ENCODE peak calls at places on chromosomes 3 and 15, in seven cellular contexts. K, J, H, V, Q, T and C are unnamed samples. For H3K27me3 and H3K36me3, the result is how much of the 10 kb centered on the place peaks cover.

GRCh38 chr3:39208463-39209055 is 16.2 kb upstream of the XIRP1 start:
- DNase-seq in K (peak), J (peak), H (no peak), V (peak), Q (no peak), T (peak), C (peak)

GRCh38 chr3:14548321-14548729 is 8.2 kb upstream of the GRIP2 start:
- DNase-seq in K (peak), J (peak), H (peak), V (peak), Q (no peak), T (peak), C (peak)

GRCh38 chr3:175307642-175308041 is 448.5 kb downstream of the NAALADL2 start:
- DNase-seq in K (no peak), J (no peak), H (no peak), V (no peak), Q (no peak), T (no peak), C (no peak)

GRCh38 chr15:98503970-98504369 is 144.4 kb upstream of the IGF1R start:
- DNase-seq in K (no peak), J (no peak), H (no peak), V (no peak), Q (no peak), T (no peak), C (no peak)

GRCh38 chr3:71786551-71786950 is 1.6 kb upstream of the PROK2 start:
- DNase-seq in K (no peak), J (no peak), H (no peak), V (no peak), Q (no peak), T (no peak), C (no peak)

GRCh38 chr3:32420138-32420981 is 28.7 kb downstream of the CMTM7 start:
- DNase-seq in K (peak), J (peak), H (peak), V (no peak), Q (peak), T (peak), C (peak)

GRCh38 chr3:146590521-146590920 is 14.6 kb downstream of the PLSCR5 start:
- DNase-seq in K (no peak), J (no peak), H (no peak), V (no peak), Q (no peak), T (no peak), C (no peak)

GRCh38 chr3:109337393-109337792 is at the start of gene DPPA4:
- DNase-seq in K (peak), J (peak), H (no peak), V (no peak), Q (no peak), T (no peak), C (no peak)

GRCh38 chr3:257826-258225 is 61.3 kb downstream of the CHL1 start:
- DNase-seq in K (no peak), J (no peak), H (no peak), V (no peak), Q (no peak), T (no peak), C (no peak)

GRCh38 chr3:12999147-13000140 is 73.8 kb downstream of the IQSEC1 start:
- DNase-seq in K (no peak), J (peak), H (peak), V (peak), Q (no peak), T (no peak), C (no peak)

GRCh38 chr15:62164500-62165028 is 521 bp downstream of the C2CD4B start:
- DNase-seq in K (peak), J (no peak), H (peak), V (peak), Q (no peak), T (no peak), C (no peak)

GRCh38 chr15:90561344-90562244 is 31.9 kb downstream of the CRTC3 start:
- DNase-seq in K (no peak), J (no peak), H (no peak), V (no peak), Q (no peak), T (no peak), C (no peak)

GRCh38 chr3:168093790-168094189 is 1.9 kb downstream of the GOLIM4 start:
- DNase-seq in K (no peak), J (no peak), H (no peak), V (no peak), Q (no peak), T (no peak), C (no peak)

GRCh38 chr3:99761415-99761981 is 56.2 kb upstream of the CMSS1 start:
- DNase-seq in K (no peak), J (no peak), H (no peak), V (no peak), Q (no peak), T (no peak), C (no peak)

GRCh38 chr3:53880396-53881345 is 1.3 kb downstream of the ACTR8 start:
- DNase-seq in K (peak), J (no peak), H (no peak), V (no peak), Q (no peak), T (peak), C (no peak)

GRCh38 chr15:92159906-92160841 is 233.5 kb upstream of the ST8SIA2 start:
- DNase-seq in K (peak), J (no peak), H (no peak), V (no peak), Q (no peak), T (no peak), C (no peak)

GRCh38 chr3:61743686-61744242 is 182.4 kb downstream of the PTPRG start:
- DNase-seq in K (no peak), J (no peak), H (no peak), V (no peak), Q (no peak), T (no peak), C (no peak)

GRCh38 chr3:27714692-27715453 is 7.2 kb downstream of the EOMES start:
- DNase-seq in K (peak), J (no peak), H (peak), V (no peak), Q (no peak), T (no peak), C (no peak)
- H3K27me3 ChIP-seq in K (under half), J (under half), H (half or more), V (under half), Q (under half), T (half or more), C (under half)

DNA sequence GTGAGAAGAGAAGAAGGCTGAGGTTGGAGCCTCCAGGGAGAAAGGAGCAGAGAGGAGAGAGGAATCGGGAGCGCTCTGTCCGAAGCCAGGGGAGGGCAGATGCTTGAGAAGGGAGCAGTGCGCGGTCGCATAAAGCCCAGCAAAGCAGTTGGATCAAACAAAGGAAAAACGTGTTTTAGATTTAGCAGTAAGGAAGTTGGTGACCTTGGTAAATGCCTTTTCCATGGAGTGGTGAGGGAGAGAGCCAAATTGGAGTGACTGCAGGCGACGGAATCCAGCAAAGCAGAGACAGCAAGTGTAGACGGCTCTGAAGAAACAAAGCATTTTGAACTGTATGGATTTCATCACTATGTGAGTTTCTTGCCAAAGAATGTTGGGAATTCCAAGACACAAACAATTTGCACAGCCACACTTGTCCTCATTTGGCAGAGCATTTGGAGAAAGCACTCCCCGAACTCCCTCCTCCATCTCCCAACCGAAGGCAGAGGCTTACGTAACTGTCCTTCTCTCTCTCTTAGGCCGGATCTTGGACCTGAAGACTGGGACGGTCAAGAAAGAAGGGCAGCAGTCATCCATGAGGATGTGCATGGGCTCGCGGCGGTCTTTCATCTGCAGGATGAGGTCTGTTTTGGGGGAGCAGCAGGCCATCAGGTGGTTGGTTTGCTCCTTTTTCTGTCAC is 103.6 kb downstream of the ARNT2 start:
- DNase-seq in K (no peak), J (no peak), H (no peak), V (no peak), Q (no peak), T (peak), C (no peak)
- H3K36me3 ChIP-seq in K (under half), J (under half), H (under half), V (under half), Q (under half), T (under half), C (under half)

GRCh38 chr15:93241696-93242585 is 152.9 kb upstream of the RGMA start:
- DNase-seq in K (peak), J (peak), H (no peak), V (no peak), Q (no peak), T (no peak), C (no peak)
- H3K27me3 ChIP-seq in K (under half), J (under half), H (under half), V (under half), Q (under half), T (under half), C (under half)

GRCh38 chr15:60385620-60386552 is 11.9 kb downstream of the ANXA2 start:
- DNase-seq in K (peak), J (no peak), H (no peak), V (no peak), Q (no peak), T (no peak), C (no peak)

GRCh38 chr15:60387321-60387720 is 10.5 kb downstream of the ANXA2 start:
- DNase-seq in K (no peak), J (no peak), H (no peak), V (no peak), Q (no peak), T (no peak), C (no peak)

GRCh38 chr15:60383008-60383694 is 14.6 kb downstream of the ANXA2 start:
- DNase-seq in K (peak), J (no peak), H (no peak), V (no peak), Q (no peak), T (peak), C (no peak)

GRCh38 chr15:60384052-60384451 is 13.7 kb downstream of the ANXA2 start:
- DNase-seq in K (no peak), J (no peak), H (no peak), V (no peak), Q (no peak), T (peak), C (no peak)

DNA sequence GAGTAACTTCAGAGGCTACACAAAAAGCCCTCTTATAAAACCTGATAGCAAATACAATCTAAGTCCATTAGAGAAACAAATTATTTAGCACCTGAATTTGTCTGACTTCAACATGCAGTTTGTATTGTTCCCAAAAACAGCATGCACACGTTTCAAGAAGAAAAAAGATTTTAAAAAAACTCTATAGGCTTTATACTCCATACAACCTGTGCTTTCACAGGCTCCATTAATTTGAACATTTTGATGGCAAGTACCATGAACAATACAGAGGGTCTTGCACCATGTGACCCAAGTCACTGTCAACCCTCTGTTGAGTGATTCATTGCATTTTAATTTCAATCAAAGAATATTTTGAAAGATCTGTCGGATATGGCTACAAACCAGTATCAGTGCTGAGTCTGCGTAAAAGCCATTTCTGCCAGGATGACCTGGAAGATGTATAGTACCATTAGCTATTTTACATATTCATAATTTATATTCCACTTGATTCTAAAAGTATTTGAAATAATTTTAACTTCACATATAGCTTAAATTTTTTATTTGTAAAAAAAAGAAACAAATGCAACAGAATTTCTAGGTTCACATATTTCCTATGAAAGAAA is 13.2 kb downstream of the ANXA2 start:
- DNase-seq in K (no peak), J (no peak), H (no peak), V (no peak), Q (no peak), T (no peak), C (no peak)
- H3K36me3 ChIP-seq in K (half or more), J (under half), H (half or more), V (under half), Q (under half), T (half or more), C (under half)

GRCh38 chr15:83044156-83044555 is 22.9 kb downstream of the BTBD1 start:
- DNase-seq in K (no peak), J (no peak), H (no peak), V (no peak), Q (no peak), T (no peak), C (no peak)
- H3K27me3 ChIP-seq in K (under half), J (under half), H (under half), V (under half), Q (under half), T (under half), C (under half)